ENCODE peak calls at places on chromosomes 6 and 20, in six cellular contexts. P is GM23338, W is WTC11, N is K562, V is HepG2, U is GM12878. A is an unnamed sample.

GRCh38 chr20:47274449-47275108 is 81.9 kb downstream of the ZMYND8 start:
- DNase-seq in P (no peak), W (no peak), N (no peak), V (peak), U (peak), A (no peak)

GRCh38 chr6:33812669-33813068 is 8.9 kb upstream of the MLN start:
- DNase-seq in P (peak), W (peak), N (peak), V (peak), U (no peak), A (peak)

GRCh38 chr6:17730078-17730704 is 23.5 kb upstream of the NUP153 start:
- DNase-seq in P (no peak), W (no peak), N (no peak), V (no peak), U (no peak), A (no peak)

GRCh38 chr6:14035448-14035847 is 82.1 kb upstream of the CD83 start:
- DNase-seq in P (peak), W (peak), N (no peak), V (no peak), U (no peak), A (no peak)

GRCh38 chr6:143362192-143362558 is 88.3 kb downstream of the ADAT2 start:
- DNase-seq in P (no peak), W (no peak), N (no peak), V (no peak), U (no peak), A (no peak)

GRCh38 chr6:132708002-132708401 is 5.9 kb downstream of the VNN1 start:
- DNase-seq in P (no peak), W (no peak), N (no peak), V (no peak), U (no peak), A (no peak)

GRCh38 chr20:57133926-57134650 is 132.4 kb downstream of the BMP7 start:
- DNase-seq in P (no peak), W (no peak), N (no peak), V (no peak), U (no peak), A (no peak)

GRCh38 chr6:168960557-168960956 is 293.1 kb downstream of the THBS2 start:
- DNase-seq in P (no peak), W (no peak), N (no peak), V (no peak), U (no peak), A (no peak)

GRCh38 chr6:20877008-20877937 is 343.0 kb downstream of the CDKAL1 start:
- DNase-seq in P (no peak), W (no peak), N (no peak), V (peak), U (peak), A (no peak)

GRCh38 chr6:131949909-131950766 is 1.0 kb downstream of the CCN2 start:
- DNase-seq in P (peak), W (peak), N (no peak), V (peak), U (no peak), A (peak)

GRCh38 chr6:44697333-44697732 is 309.8 kb downstream of the CDC5L start:
- DNase-seq in P (peak), W (peak), N (no peak), V (no peak), U (no peak), A (no peak)

GRCh38 chr6:151881231-151881630 is 73.7 kb downstream of the ESR1 start:
- DNase-seq in P (no peak), W (no peak), N (no peak), V (no peak), U (no peak), A (no peak)

GRCh38 chr20:39070484-39071231 is 108.5 kb downstream of the DHX35 start:
- DNase-seq in P (no peak), W (no peak), N (no peak), V (peak), U (no peak), A (no peak)

GRCh38 chr6:134647861-134648260 is 302.0 kb downstream of the ALDH8A1 start:
- DNase-seq in P (no peak), W (no peak), N (no peak), V (no peak), U (no peak), A (no peak)

GRCh38 chr6:17413313-17413750 is 19.9 kb downstream of the CAP2 start:
- DNase-seq in P (no peak), W (no peak), N (no peak), V (no peak), U (no peak), A (no peak)

GRCh38 chr6:2796884-2797283 is 31.7 kb downstream of the WRNIP1 start:
- DNase-seq in P (no peak), W (no peak), N (no peak), V (no peak), U (no peak), A (no peak)

GRCh38 chr20:62112368-62112767 is 9.9 kb upstream of the LSM14B start:
- DNase-seq in P (no peak), W (no peak), N (no peak), V (no peak), U (no peak), A (no peak)

GRCh38 chr20:34061695-34062094 is 50.3 kb downstream of the EIF2S2 start:
- DNase-seq in P (no peak), W (no peak), N (no peak), V (no peak), U (peak), A (no peak)

GRCh38 chr20:50633361-50633760 is 58.0 kb downstream of the RIPOR3 start:
- DNase-seq in P (no peak), W (no peak), N (no peak), V (no peak), U (no peak), A (no peak)

GRCh38 chr20:20341371-20341770 is 26.5 kb upstream of the INSM1 start:
- DNase-seq in P (no peak), W (no peak), N (no peak), V (no peak), U (no peak), A (no peak)

GRCh38 chr6:54041239-54041638 is 70.0 kb upstream of the MLIP start:
- DNase-seq in P (no peak), W (no peak), N (no peak), V (no peak), U (no peak), A (no peak)

GRCh38 chr20:17691758-17692157 is 8.0 kb upstream of the BANF2 start:
- DNase-seq in P (no peak), W (no peak), N (no peak), V (no peak), U (no peak), A (no peak)

GRCh38 chr6:34466242-34467185 is 638 bp downstream of the PACSIN1 start:
- DNase-seq in P (no peak), W (no peak), N (no peak), V (no peak), U (no peak), A (peak)

GRCh38 chr6:11069760-11070159 is 23.9 kb upstream of the SMIM13 start:
- DNase-seq in P (no peak), W (no peak), N (peak), V (no peak), U (no peak), A (no peak)

GRCh38 chr6:167733740-167734661 is 92.7 kb upstream of the AFDN start:
- DNase-seq in P (no peak), W (no peak), N (no peak), V (peak), U (no peak), A (no peak)

GRCh38 chr6:105300090-105300489 is 102.8 kb downstream of the PREP start:
- DNase-seq in P (no peak), W (no peak), N (no peak), V (no peak), U (no peak), A (no peak)
- TF ChIP-seq CREB1 in P (no peak), W (no peak), N (no peak), V (no peak), U (no peak), A (no peak)

DNA sequence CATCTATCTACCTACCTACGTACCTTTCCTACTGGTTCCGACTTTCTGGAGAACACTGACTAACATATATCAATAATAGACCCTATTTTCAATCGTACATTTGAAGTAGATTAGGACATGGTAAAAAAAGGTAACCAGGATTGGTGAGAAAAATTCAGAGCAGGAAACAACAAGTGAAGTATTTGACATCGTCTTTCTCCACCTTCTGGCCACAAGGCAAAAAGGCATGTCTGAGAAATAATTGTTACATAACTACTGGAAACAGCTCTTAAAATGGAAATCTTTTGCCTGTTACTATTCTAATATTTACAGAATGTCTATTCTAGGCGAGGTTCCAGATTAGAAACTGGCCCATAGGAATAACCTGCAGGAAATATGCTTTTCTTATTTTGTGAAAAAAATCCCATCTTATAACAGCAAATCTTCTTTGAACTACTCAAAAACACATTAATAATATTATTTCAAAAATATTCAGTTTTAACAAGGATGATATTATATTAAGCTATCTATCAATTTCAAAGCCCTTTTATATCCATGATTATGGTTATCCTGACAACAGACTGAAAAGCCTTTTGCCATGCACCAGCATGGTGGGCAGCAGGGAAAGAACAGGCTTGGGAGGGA is 80.8 kb downstream of the RCAN2 start:
- DNase-seq in P (peak), W (no peak), N (peak), V (peak), U (peak), A (no peak)
- TF ChIP-seq CREB1 in P (no peak), W (no peak), N (no peak), V (no peak), U (no peak), A (no peak)

GRCh38 chr6:81997091-81997926 is 244.8 kb upstream of the TENT5A start:
- DNase-seq in P (no peak), W (no peak), N (no peak), V (no peak), U (peak), A (no peak)
- TF ChIP-seq CREB1 in P (no peak), W (no peak), N (no peak), V (no peak), U (no peak), A (no peak)

DNA sequence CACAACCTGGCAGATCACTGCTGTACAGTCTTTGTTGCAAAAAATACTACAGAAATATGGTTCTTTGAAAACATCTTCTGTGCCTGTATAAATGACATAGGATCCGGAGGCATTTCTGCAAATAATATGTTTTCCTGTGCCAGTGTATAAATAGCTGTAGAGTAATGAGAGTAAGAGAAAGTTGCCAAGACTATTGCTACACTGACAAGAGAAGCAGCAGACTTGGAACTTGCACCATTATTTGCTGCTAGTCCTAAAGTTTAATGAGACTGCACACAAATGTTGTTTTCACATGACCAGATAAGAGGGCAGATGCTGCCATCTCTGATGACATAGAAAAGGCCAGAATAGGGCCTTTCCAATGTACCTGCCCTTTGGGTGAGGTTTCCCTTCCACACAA is 50.0 kb upstream of the DTNBP1 start:
- DNase-seq in P (no peak), W (no peak), N (no peak), V (no peak), U (no peak), A (no peak)
- TF ChIP-seq CREB1 in P (no peak), W (no peak), N (no peak), V (no peak), U (no peak), A (no peak)

GRCh38 chr20:43761396-43762340 is 34.9 kb upstream of the GTSF1L start:
- DNase-seq in P (no peak), W (no peak), N (no peak), V (no peak), U (no peak), A (no peak)
- TF ChIP-seq CREB1 in P (no peak), W (no peak), N (no peak), V (no peak), U (no peak), A (no peak)